ENCODE peak calls at places on chromosomes 12 and 14, in five cellular contexts. F, W, U, B and V are unnamed samples. For H3K4me1, the result is how much of the 10 kb centered on the place peaks cover.

GRCh38 chr12:53613821-53614220 is 12.4 kb downstream of the ATF7 start:
- DNase-seq in F (no peak), W (no peak), U (no peak), B (peak), V (no peak)

GRCh38 chr14:65098586-65098985 is 3.7 kb downstream of the MAX start:
- DNase-seq in F (no peak), W (no peak), U (no peak), B (peak), V (peak)

GRCh38 chr12:4825139-4825858 is 84.4 kb upstream of the KCNA1 start:
- DNase-seq in F (no peak), W (no peak), U (no peak), B (no peak), V (no peak)

GRCh38 chr12:113610698-113611097 is 139.0 kb upstream of the LHX5 start:
- DNase-seq in F (no peak), W (no peak), U (peak), B (no peak), V (no peak)

GRCh38 chr12:78917513-78917912 is 52.9 kb downstream of the SYT1 start:
- DNase-seq in F (no peak), W (no peak), U (no peak), B (no peak), V (no peak)

GRCh38 chr12:114920828-114921579 is 237.0 kb upstream of the TBX3 start:
- DNase-seq in F (no peak), W (peak), U (no peak), B (peak), V (peak)

GRCh38 chr14:106024983-106025604 is 498.7 kb downstream of the TMEM121 start:
- DNase-seq in F (no peak), W (no peak), U (no peak), B (no peak), V (no peak)

GRCh38 chr14:30355431-30355913 is 203.5 kb upstream of the G2E3 start:
- DNase-seq in F (no peak), W (no peak), U (no peak), B (no peak), V (no peak)

GRCh38 chr14:62077676-62078261 is 315.5 kb downstream of the SNAPC1 start:
- DNase-seq in F (no peak), W (no peak), U (no peak), B (no peak), V (no peak)

GRCh38 chr12:117151195-117152031 is 38.9 kb downstream of the FBXO21 start:
- DNase-seq in F (peak), W (peak), U (peak), B (peak), V (peak)

GRCh38 chr14:60561845-60562746 is 53.1 kb downstream of the SIX6 start:
- DNase-seq in F (peak), W (peak), U (peak), B (peak), V (peak)

GRCh38 chr14:90816686-90817436 is 631 bp upstream of the TTC7B start:
- DNase-seq in F (no peak), W (no peak), U (no peak), B (no peak), V (no peak)
- H2AFZ ChIP-seq in F (no peak), W (peak), U (peak), B (peak), V (no peak)

DNA sequence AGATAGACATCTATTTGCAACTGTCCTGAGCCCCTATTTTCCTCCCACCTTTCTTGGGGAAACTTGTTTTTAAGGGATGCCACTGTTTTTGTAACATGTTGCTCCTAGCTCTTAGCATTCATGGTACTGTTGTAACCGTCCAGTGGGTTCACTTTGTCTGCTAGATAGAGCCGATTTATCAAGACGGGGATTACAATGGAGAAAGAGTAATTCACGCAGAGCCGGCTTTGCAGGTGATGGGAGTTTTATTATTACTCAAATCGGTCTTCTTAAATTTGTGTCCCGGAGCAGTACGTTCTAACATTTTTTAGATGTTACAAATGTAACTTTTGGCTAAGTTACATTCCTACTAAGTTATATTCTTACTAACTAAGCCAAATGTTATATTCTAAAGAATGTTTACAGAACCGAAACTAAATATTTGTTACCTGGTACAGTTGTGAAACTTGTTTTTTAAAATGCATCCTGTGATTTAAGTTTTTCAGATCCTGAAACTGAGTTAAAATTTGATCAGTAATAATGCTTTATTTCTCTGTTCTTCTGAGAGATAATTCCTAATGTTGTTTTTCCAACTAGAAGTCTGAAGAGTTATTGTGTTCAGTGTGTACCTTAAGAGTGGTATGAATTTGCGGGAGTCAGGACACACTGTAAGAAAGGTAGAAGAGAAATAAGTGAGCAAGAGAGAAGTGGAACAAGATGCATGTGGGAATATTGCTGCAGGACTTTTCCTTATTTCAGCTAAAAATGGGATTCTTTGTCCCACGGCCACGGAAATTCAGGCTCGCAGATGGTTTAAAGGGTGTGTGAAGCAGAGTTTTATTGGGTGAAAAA is 20.6 kb upstream of the CLEC2D start:
- DNase-seq in F (no peak), W (no peak), U (no peak), B (peak), V (peak)
- H3K27ac ChIP-seq in F (peak), W (peak), U (peak), B (peak), V (peak)

GRCh38 chr14:68634346-68634745 is 158.5 kb downstream of the ZFP36L1 start:
- DNase-seq in F (peak), W (no peak), U (no peak), B (no peak), V (no peak)
- H3K4me1 ChIP-seq in F (under half), W (under half), U (under half), B (under half), V (under half)

GRCh38 chr14:23115918-23116317 is 3.1 kb downstream of the CEBPE start:
- DNase-seq in F (no peak), W (no peak), U (no peak), B (no peak), V (no peak)

GRCh38 chr14:23114120-23114458 is 5.0 kb downstream of the CEBPE start:
- DNase-seq in F (no peak), W (no peak), U (no peak), B (no peak), V (no peak)

GRCh38 chr14:23113346-23114119 is 5.5 kb downstream of the CEBPE start:
- DNase-seq in F (no peak), W (no peak), U (no peak), B (peak), V (peak)

GRCh38 chr14:23115492-23115850 is 3.6 kb downstream of the CEBPE start:
- DNase-seq in F (no peak), W (no peak), U (no peak), B (no peak), V (no peak)

DNA sequence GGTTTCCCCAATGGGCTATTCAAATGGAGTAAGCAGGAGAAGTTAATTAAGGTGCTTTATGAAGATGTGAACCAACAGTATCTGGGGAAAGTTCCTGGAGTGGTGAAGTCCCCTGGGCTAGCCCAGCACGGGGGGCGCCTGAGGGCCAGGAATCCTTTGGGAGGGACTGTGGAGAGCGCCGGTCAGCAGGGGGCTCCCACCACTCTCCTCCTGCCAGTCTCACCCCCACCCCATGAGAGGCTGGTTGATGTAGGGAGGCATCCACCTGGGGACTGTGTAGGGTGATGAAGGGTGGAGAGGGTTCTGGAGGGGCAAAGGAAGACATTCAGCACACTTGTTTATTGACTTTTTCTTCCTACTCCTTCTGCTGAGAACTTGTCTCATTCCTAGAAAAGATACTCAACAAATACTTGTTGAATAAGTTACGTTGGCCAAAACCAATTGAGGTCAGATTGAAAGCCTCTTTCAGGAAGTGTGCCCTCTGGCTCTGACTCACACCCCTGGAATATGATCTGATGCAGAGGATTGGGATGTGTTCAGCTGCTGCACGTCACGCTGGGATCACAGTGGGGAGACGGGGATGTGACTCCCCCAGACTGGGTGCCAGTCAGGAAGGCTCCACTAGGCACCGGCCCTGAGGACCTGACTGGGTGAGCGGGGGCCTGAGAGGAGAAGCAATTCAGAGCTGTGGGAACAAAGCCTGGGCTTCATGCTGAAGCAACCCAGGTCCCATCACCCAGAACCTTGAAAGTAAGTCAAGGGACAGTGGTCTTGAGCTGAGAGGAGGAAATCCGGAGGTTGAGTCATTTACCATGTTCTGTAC is 4.2 kb downstream of the CEBPE start:
- DNase-seq in F (no peak), W (peak), U (no peak), B (peak), V (peak)
- H2AFZ ChIP-seq in F (no peak), W (peak), U (no peak), B (peak), V (no peak)

GRCh38 chr14:100065942-100066574 is 836 bp downstream of the EVL start:
- DNase-seq in F (no peak), W (no peak), U (no peak), B (no peak), V (no peak)
- H3K27ac ChIP-seq in F (no peak), W (no peak), U (no peak), B (no peak), V (no peak)

DNA sequence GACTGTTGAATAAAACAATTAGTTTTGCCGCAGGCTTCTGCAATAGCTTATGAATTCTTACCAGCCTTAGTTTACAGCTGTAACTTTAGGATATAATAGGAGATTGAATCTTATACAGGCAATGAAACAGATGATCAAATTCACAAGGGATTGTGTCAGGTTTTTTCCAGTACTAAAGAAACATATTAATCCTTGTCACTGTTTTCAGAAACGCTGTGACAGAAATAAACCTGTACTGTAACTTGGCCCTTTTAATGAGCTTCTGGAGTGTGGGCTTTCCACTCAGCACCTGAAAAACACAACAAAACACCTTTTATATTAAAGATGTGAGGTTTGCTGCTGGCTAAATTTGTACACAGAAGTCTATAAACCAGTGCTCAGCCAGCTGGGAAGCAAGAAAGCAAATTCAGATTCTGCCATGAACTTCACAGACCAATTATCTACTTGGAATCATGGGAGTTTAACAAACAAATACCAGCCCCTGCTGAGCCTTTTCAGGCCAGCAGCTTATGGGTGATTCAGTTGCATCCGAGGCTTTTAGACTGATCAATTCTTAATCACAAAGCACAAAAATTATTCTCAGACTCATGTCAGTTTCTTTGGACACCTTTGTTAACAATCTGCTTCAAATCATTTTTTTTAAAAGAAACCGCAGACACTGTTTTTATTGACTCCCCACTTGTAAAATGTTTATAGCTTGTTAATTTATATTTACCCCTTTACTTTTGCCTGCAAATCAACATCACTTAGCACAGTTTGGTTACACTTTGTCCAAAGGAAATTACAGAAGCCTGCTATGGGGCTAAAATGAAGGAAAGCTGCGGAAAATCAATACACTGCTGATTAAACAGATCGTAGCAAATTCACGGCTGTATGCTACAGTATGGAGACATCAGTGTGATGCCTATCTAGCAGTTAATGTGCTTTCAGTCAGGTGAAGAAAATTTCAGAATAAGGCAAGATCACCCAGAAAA is 109.6 kb downstream of the FOXG1 start:
- DNase-seq in F (no peak), W (no peak), U (peak), B (no peak), V (no peak)
- H3K4me1 ChIP-seq in F (under half), W (under half), U (under half), B (under half), V (under half)